ENCODE peak calls at places on chromosome 5, in four cellular contexts. One of them, this sample, is unnamed.

GRCh38 chr5:59562756-59563389 is 330.7 kb downstream of the PDE4D start:
- DNase-seq in IMR-90: peak
- DNase-seq in H9: peak
- DNase-seq in MM.1S: peak
- DNase-seq in this sample: peak

GRCh38 chr5:87686975-87687374 is 274.2 kb upstream of the CCNH start:
- DNase-seq in IMR-90: no peak
- DNase-seq in H9: no peak
- DNase-seq in MM.1S: peak
- DNase-seq in this sample: no peak

GRCh38 chr5:83069406-83069805 is 7.8 kb downstream of the TMEM167A start:
- DNase-seq in IMR-90: peak
- DNase-seq in H9: no peak
- DNase-seq in MM.1S: no peak
- DNase-seq in this sample: no peak

GRCh38 chr5:121462441-121462840 is 389.2 kb upstream of the FTMT start:
- DNase-seq in IMR-90: no peak
- DNase-seq in H9: no peak
- DNase-seq in MM.1S: no peak
- DNase-seq in this sample: no peak

GRCh38 chr5:150164640-150165039 is 1.9 kb upstream of the CDX1 start:
- DNase-seq in IMR-90: peak
- DNase-seq in H9: no peak
- DNase-seq in MM.1S: no peak
- DNase-seq in this sample: no peak

GRCh38 chr5:117954341-117954740 is 1034.0 kb downstream of the DTWD2 start:
- DNase-seq in IMR-90: peak
- DNase-seq in H9: no peak
- DNase-seq in MM.1S: no peak
- DNase-seq in this sample: no peak

GRCh38 chr5:95590880-95591279 is 29.0 kb upstream of the GPR150 start:
- DNase-seq in IMR-90: no peak
- DNase-seq in H9: no peak
- DNase-seq in MM.1S: no peak
- DNase-seq in this sample: no peak

GRCh38 chr5:169408166-169408565 is 107.2 kb upstream of the SLIT3 start:
- DNase-seq in IMR-90: no peak
- DNase-seq in H9: no peak
- DNase-seq in MM.1S: no peak
- DNase-seq in this sample: no peak

GRCh38 chr5:159458217-159458711 is 128.0 kb upstream of the IL12B start:
- DNase-seq in IMR-90: no peak
- DNase-seq in H9: no peak
- DNase-seq in MM.1S: peak
- DNase-seq in this sample: no peak

GRCh38 chr5:133581348-133581747 is 31.0 kb downstream of the FSTL4 start:
- DNase-seq in IMR-90: no peak
- DNase-seq in H9: no peak
- DNase-seq in MM.1S: no peak
- DNase-seq in this sample: no peak

GRCh38 chr5:112308608-112309007 is 110.5 kb downstream of the EPB41L4A start:
- DNase-seq in IMR-90: no peak
- DNase-seq in H9: no peak
- DNase-seq in MM.1S: no peak
- DNase-seq in this sample: no peak

GRCh38 chr5:138542120-138542955 is 698 bp downstream of the ETF1 start:
- DNase-seq in IMR-90: peak
- DNase-seq in H9: no peak
- DNase-seq in MM.1S: no peak
- DNase-seq in this sample: no peak

GRCh38 chr5:169195601-169196000 is 105.3 kb downstream of the SLIT3 start:
- DNase-seq in IMR-90: no peak
- DNase-seq in H9: no peak
- DNase-seq in MM.1S: no peak
- DNase-seq in this sample: no peak

GRCh38 chr5:14234204-14234603 is 91.1 kb downstream of the TRIO start:
- DNase-seq in IMR-90: no peak
- DNase-seq in H9: no peak
- DNase-seq in MM.1S: no peak
- DNase-seq in this sample: no peak

GRCh38 chr5:141628175-141628788 is 8.4 kb downstream of the HDAC3 start:
- DNase-seq in IMR-90: peak
- DNase-seq in H9: no peak
- DNase-seq in MM.1S: no peak
- DNase-seq in this sample: no peak

GRCh38 chr5:17359451-17359965 is 138.5 kb upstream of the TAF11L2 start:
- DNase-seq in IMR-90: peak
- DNase-seq in H9: no peak
- DNase-seq in MM.1S: no peak
- DNase-seq in this sample: no peak

GRCh38 chr5:81759632-81760005 is 8.7 kb upstream of the SSBP2 start:
- DNase-seq in IMR-90: no peak
- DNase-seq in H9: no peak
- DNase-seq in MM.1S: no peak
- DNase-seq in this sample: no peak

GRCh38 chr5:122400961-122401360 is 88.9 kb downstream of the SNCAIP start:
- DNase-seq in IMR-90: no peak
- DNase-seq in H9: no peak
- DNase-seq in MM.1S: no peak
- DNase-seq in this sample: no peak

GRCh38 chr5:124839371-124839998 is 93.0 kb upstream of the ZNF608 start:
- DNase-seq in IMR-90: no peak
- DNase-seq in H9: no peak
- DNase-seq in MM.1S: no peak
- DNase-seq in this sample: no peak

GRCh38 chr5:74539986-74540385 is 100.5 kb downstream of the ENC1 start:
- DNase-seq in IMR-90: peak
- DNase-seq in H9: no peak
- DNase-seq in MM.1S: no peak
- DNase-seq in this sample: no peak

GRCh38 chr5:1760656-1761452 is 38.8 kb downstream of the MRPL36 start:
- DNase-seq in IMR-90: no peak
- DNase-seq in H9: peak
- DNase-seq in MM.1S: no peak
- DNase-seq in this sample: no peak

GRCh38 chr5:93164690-93165089 is 416.3 kb downstream of the NR2F1-AS1 start:
- DNase-seq in IMR-90: peak
- DNase-seq in H9: no peak
- DNase-seq in MM.1S: no peak
- DNase-seq in this sample: no peak

GRCh38 chr5:141753971-141754713 is 72.1 kb upstream of the ARAP3 start:
- DNase-seq in IMR-90: peak
- DNase-seq in H9: peak
- DNase-seq in MM.1S: peak
- DNase-seq in this sample: peak

GRCh38 chr5:159049844-159050318 is 49.8 kb downstream of the EBF1 start:
- DNase-seq in IMR-90: peak
- DNase-seq in H9: no peak
- DNase-seq in MM.1S: no peak
- DNase-seq in this sample: no peak

GRCh38 chr5:52948418-52949076 is 40.6 kb upstream of the ITGA2 start:
- DNase-seq in IMR-90: peak
- DNase-seq in H9: peak
- DNase-seq in MM.1S: peak
- DNase-seq in this sample: peak
- H3K4me2 ChIP-seq in IMR-90: no peak
- H3K4me2 ChIP-seq in H9: no peak
- H3K4me2 ChIP-seq in MM.1S: no peak
- H3K4me2 ChIP-seq in this sample: no peak

DNA sequence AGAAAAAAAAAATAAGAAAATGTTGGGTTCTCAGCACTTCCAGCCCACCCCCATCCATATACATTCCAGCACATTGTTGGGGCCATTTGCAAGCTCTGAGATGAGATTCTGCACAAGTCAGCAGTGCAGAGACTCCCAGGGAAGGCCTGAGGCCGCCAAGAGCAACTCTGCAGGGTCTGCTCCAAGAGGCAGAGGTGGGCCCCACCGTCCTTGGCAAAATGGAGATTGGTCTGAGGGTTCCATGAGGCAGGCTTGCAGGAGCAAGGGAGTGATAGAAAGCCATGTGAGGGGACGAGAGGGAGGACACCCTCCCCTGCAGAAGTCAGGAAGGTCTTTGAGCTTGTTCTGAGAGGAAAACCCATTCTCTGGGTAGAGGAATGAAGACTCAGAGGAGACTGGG is 51.9 kb upstream of the SAP30L start:
- DNase-seq in IMR-90: no peak
- DNase-seq in H9: no peak
- DNase-seq in MM.1S: no peak
- DNase-seq in this sample: no peak
- H3K4me2 ChIP-seq in IMR-90: no peak
- H3K4me2 ChIP-seq in H9: no peak
- H3K4me2 ChIP-seq in MM.1S: no peak
- H3K4me2 ChIP-seq in this sample: no peak

DNA sequence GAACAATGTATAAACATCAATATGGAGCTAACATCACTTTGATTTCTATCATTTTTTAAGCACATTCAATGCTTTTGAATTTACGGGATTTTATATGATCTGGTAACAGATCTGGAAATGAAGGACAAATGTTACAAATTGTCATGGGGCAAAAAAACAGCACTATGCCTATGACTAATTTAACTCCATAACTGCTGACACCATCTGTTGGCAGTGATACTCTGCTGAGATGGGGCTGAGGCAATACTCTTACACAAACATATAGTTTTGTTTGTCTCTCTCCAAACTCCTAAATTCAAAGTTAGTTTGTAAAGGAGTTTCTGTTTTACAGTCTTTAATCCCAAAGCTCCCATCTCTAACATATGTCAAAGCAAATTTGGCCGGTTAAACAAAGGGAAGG is 132.5 kb upstream of the FER start:
- DNase-seq in IMR-90: peak
- DNase-seq in H9: no peak
- DNase-seq in MM.1S: no peak
- DNase-seq in this sample: no peak
- H3K4me2 ChIP-seq in IMR-90: peak
- H3K4me2 ChIP-seq in H9: no peak
- H3K4me2 ChIP-seq in MM.1S: no peak
- H3K4me2 ChIP-seq in this sample: no peak

GRCh38 chr5:37575541-37576489 is 196.7 kb downstream of the WDR70 start:
- DNase-seq in IMR-90: no peak
- DNase-seq in H9: no peak
- DNase-seq in MM.1S: no peak
- DNase-seq in this sample: no peak
- H3K4me2 ChIP-seq in IMR-90: no peak
- H3K4me2 ChIP-seq in H9: no peak
- H3K4me2 ChIP-seq in MM.1S: no peak
- H3K4me2 ChIP-seq in this sample: no peak

GRCh38 chr5:163506726-163507125 is 1.3 kb downstream of the MAT2B start:
- DNase-seq in IMR-90: peak
- DNase-seq in H9: no peak
- DNase-seq in MM.1S: peak
- DNase-seq in this sample: no peak

GRCh38 chr5:163505049-163505474 is 357 bp upstream of the MAT2B start:
- DNase-seq in IMR-90: no peak
- DNase-seq in H9: no peak
- DNase-seq in MM.1S: no peak
- DNase-seq in this sample: no peak

GRCh38 chr5:163505475-163506457 is at the start of gene MAT2B:
- DNase-seq in IMR-90: peak
- DNase-seq in H9: peak
- DNase-seq in MM.1S: peak
- DNase-seq in this sample: peak

GRCh38 chr5:163508753-163509152 is 3.3 kb downstream of the MAT2B start:
- DNase-seq in IMR-90: no peak
- DNase-seq in H9: no peak
- DNase-seq in MM.1S: no peak
- DNase-seq in this sample: no peak

DNA sequence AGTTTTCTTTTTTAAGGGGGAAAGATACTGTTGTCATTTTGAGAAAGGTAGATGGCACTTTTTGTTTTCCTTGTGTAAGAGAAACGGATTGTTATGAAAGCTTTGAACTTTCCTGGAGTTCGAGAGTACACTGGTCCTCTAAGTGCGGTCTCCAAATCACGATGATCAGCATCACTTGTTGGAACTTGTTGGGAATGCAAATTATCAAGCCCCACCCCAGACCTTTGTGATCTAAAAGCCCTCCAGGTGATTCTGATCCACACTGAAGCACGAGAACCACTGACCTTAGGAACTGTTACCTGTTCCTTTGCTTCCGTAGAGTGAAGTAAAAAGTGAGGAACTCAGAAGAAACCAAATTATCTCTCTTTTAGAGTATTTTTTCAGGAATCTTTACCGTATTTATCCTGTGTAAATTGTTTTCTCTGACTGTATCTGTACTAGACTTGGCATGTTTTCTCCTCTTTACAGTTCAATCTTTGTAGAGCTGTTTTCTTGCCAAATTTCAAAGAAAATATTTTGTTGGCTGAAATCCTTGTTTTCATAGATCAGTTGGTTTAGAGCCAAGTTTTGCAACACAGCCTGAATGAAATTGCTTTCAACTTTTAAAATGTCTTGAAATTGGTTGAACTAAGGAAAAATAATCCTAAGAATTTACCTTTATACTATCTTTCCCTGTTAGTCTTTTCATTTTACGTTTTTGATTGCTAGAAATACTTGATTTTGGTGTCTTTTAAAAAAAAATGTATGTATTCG is 4.0 kb downstream of the MAT2B start:
- DNase-seq in IMR-90: peak
- DNase-seq in H9: no peak
- DNase-seq in MM.1S: no peak
- DNase-seq in this sample: no peak
- H3K4me2 ChIP-seq in IMR-90: peak
- H3K4me2 ChIP-seq in H9: no peak
- H3K4me2 ChIP-seq in MM.1S: no peak
- H3K4me2 ChIP-seq in this sample: no peak

DNA sequence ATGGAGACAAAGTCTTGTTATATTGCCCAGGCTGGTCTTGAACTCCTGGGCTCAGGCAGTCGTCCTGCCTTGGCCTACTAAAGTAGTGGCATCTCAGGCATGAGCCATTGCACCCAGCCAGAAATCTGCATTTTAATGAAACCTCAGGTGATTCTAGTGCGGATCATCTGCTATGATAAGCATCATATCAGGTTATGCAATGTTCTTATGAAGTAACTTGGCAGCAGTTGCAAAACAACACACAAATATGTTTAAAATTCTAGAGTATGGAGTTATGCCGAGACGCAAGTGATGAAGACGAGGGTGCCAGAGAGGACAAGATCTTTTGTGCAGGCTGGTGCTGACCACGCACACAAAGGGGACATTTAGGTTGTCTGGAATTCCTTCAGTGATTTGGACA is 153.2 kb upstream of the MEF2C start:
- DNase-seq in IMR-90: no peak
- DNase-seq in H9: no peak
- DNase-seq in MM.1S: no peak
- DNase-seq in this sample: no peak
- H3K4me2 ChIP-seq in IMR-90: no peak
- H3K4me2 ChIP-seq in H9: no peak
- H3K4me2 ChIP-seq in MM.1S: no peak
- H3K4me2 ChIP-seq in this sample: no peak

This sample was measured in neuronal stem cell.